ENCODE peak calls at places on chromosomes 13 and 19, in five cellular contexts. One of them, this sample, is unnamed. For H3K27me3, the result is how much of the 10 kb centered on the place peaks cover.

GRCh38 chr19:37218592-37218935 is 550 bp downstream of the ZNF383 start:
- DNase-seq in AG04450: no peak
- DNase-seq in GM23338: no peak
- DNase-seq in heart left ventricle: no peak
- DNase-seq in lower lobe of right lung: no peak
- DNase-seq in this sample: no peak

GRCh38 chr19:19081642-19082151 is 17.9 kb downstream of the SLC25A42 start:
- DNase-seq in GM23338: no peak
- DNase-seq in lower lobe of right lung: no peak
- DNase-seq in AG04450: no peak
- DNase-seq in heart left ventricle: no peak
- DNase-seq in this sample: no peak

GRCh38 chr19:32708457-32708856 is 11.1 kb upstream of the TDRD12 start:
- DNase-seq in AG04450: no peak
- DNase-seq in GM23338: no peak
- DNase-seq in heart left ventricle: no peak
- DNase-seq in lower lobe of right lung: no peak
- DNase-seq in this sample: no peak

GRCh38 chr19:1252221-1252817 is 3.9 kb downstream of the MIDN start:
- DNase-seq in GM23338: no peak
- DNase-seq in heart left ventricle: peak
- DNase-seq in AG04450: no peak
- DNase-seq in lower lobe of right lung: peak
- DNase-seq in this sample: peak

GRCh38 chr19:19721896-19722295 is 11.0 kb downstream of the ZNF14 start:
- DNase-seq in heart left ventricle: no peak
- DNase-seq in GM23338: no peak
- DNase-seq in lower lobe of right lung: no peak
- DNase-seq in AG04450: no peak
- DNase-seq in this sample: no peak

GRCh38 chr19:41691268-41691970 is 3.3 kb upstream of the CEACAM7 start:
- DNase-seq in lower lobe of right lung: no peak
- DNase-seq in GM23338: peak
- DNase-seq in heart left ventricle: no peak
- DNase-seq in AG04450: no peak
- DNase-seq in this sample: no peak

GRCh38 chr13:46552302-46552680 is 679 bp upstream of the LRCH1 start:
- DNase-seq in AG04450: no peak
- DNase-seq in GM23338: no peak
- DNase-seq in lower lobe of right lung: no peak
- DNase-seq in heart left ventricle: no peak
- DNase-seq in this sample: no peak

GRCh38 chr19:5260381-5260967 is 80.1 kb downstream of the PTPRS start:
- DNase-seq in heart left ventricle: no peak
- DNase-seq in lower lobe of right lung: no peak
- DNase-seq in AG04450: no peak
- DNase-seq in GM23338: no peak
- DNase-seq in this sample: no peak

GRCh38 chr19:38731654-38732301 is 12.5 kb downstream of the CAPN12 start:
- DNase-seq in AG04450: no peak
- DNase-seq in GM23338: no peak
- DNase-seq in heart left ventricle: peak
- DNase-seq in lower lobe of right lung: peak
- DNase-seq in this sample: no peak

GRCh38 chr13:51394724-51395123 is 55.2 kb downstream of the SERPINE3 start:
- DNase-seq in heart left ventricle: no peak
- DNase-seq in AG04450: no peak
- DNase-seq in GM23338: no peak
- DNase-seq in lower lobe of right lung: no peak
- DNase-seq in this sample: no peak

GRCh38 chr19:4061178-4061682 is 5.5 kb downstream of the ZBTB7A start:
- DNase-seq in lower lobe of right lung: peak
- DNase-seq in AG04450: no peak
- DNase-seq in GM23338: peak
- DNase-seq in heart left ventricle: peak
- DNase-seq in this sample: peak

GRCh38 chr13:62512194-62513141 is 1096.8 kb upstream of the PCDH20 start:
- DNase-seq in lower lobe of right lung: no peak
- DNase-seq in heart left ventricle: peak
- DNase-seq in AG04450: peak
- DNase-seq in GM23338: peak
- DNase-seq in this sample: no peak

GRCh38 chr19:3563689-3564269 is 6.4 kb upstream of the MFSD12 start:
- DNase-seq in lower lobe of right lung: no peak
- DNase-seq in AG04450: no peak
- DNase-seq in GM23338: no peak
- DNase-seq in heart left ventricle: no peak
- DNase-seq in this sample: no peak

GRCh38 chr19:11142528-11143171 is 12.9 kb downstream of the SPC24 start:
- DNase-seq in AG04450: peak
- DNase-seq in lower lobe of right lung: peak
- DNase-seq in heart left ventricle: peak
- DNase-seq in GM23338: peak
- DNase-seq in this sample: peak

GRCh38 chr13:104289400-104289799 is 1223.2 kb upstream of the SLC10A2 start:
- DNase-seq in heart left ventricle: no peak
- DNase-seq in lower lobe of right lung: no peak
- DNase-seq in GM23338: no peak
- DNase-seq in AG04450: no peak
- DNase-seq in this sample: no peak

GRCh38 chr19:3478409-3479176 is 1.7 kb downstream of the SMIM24 start:
- DNase-seq in AG04450: no peak
- DNase-seq in heart left ventricle: no peak
- DNase-seq in lower lobe of right lung: no peak
- DNase-seq in GM23338: peak
- DNase-seq in this sample: no peak

GRCh38 chr13:24230428-24231072 is 70.0 kb downstream of the SPATA13 start:
- DNase-seq in heart left ventricle: no peak
- DNase-seq in AG04450: no peak
- DNase-seq in GM23338: no peak
- DNase-seq in lower lobe of right lung: no peak
- DNase-seq in this sample: no peak

GRCh38 chr13:101401196-101401595 is 15.1 kb downstream of the NALCN start:
- DNase-seq in AG04450: no peak
- DNase-seq in heart left ventricle: no peak
- DNase-seq in GM23338: no peak
- DNase-seq in lower lobe of right lung: no peak
- DNase-seq in this sample: no peak

GRCh38 chr13:42354246-42355117 is 82.5 kb downstream of the AKAP11 start:
- DNase-seq in GM23338: peak
- DNase-seq in lower lobe of right lung: no peak
- DNase-seq in AG04450: peak
- DNase-seq in heart left ventricle: no peak
- DNase-seq in this sample: no peak

GRCh38 chr19:11856568-11857264 is 8.2 kb downstream of the ZNF439 start:
- DNase-seq in heart left ventricle: no peak
- DNase-seq in AG04450: no peak
- DNase-seq in lower lobe of right lung: peak
- DNase-seq in GM23338: no peak
- DNase-seq in this sample: no peak

GRCh38 chr19:24140099-24140498 is 53.1 kb downstream of the ZNF254 start:
- DNase-seq in heart left ventricle: no peak
- DNase-seq in AG04450: peak
- DNase-seq in GM23338: no peak
- DNase-seq in lower lobe of right lung: no peak
- DNase-seq in this sample: no peak

GRCh38 chr19:8269724-8270123 is 38.4 kb downstream of the CD320 start:
- DNase-seq in lower lobe of right lung: no peak
- DNase-seq in heart left ventricle: no peak
- DNase-seq in GM23338: no peak
- DNase-seq in AG04450: no peak
- DNase-seq in this sample: no peak

GRCh38 chr13:99766641-99767045 is 204.9 kb downstream of the ZIC5 start:
- DNase-seq in AG04450: no peak
- DNase-seq in GM23338: peak
- DNase-seq in lower lobe of right lung: no peak
- DNase-seq in heart left ventricle: no peak
- DNase-seq in this sample: no peak

GRCh38 chr13:85565652-85566051 is 233.6 kb downstream of the SLITRK6 start:
- DNase-seq in GM23338: no peak
- DNase-seq in heart left ventricle: no peak
- DNase-seq in lower lobe of right lung: no peak
- DNase-seq in AG04450: no peak
- DNase-seq in this sample: no peak

GRCh38 chr13:114064516-114065140 is 67.8 kb downstream of the RASA3 start:
- DNase-seq in AG04450: no peak
- DNase-seq in GM23338: no peak
- DNase-seq in heart left ventricle: peak
- DNase-seq in lower lobe of right lung: peak
- DNase-seq in this sample: no peak

GRCh38 chr19:5609881-5610280 is 12.7 kb downstream of the SAFB2 start:
- DNase-seq in heart left ventricle: no peak
- DNase-seq in lower lobe of right lung: no peak
- DNase-seq in GM23338: no peak
- DNase-seq in AG04450: no peak
- DNase-seq in this sample: no peak

GRCh38 chr19:4372630-4373367 is 27.5 kb downstream of the SH3GL1 start:
- DNase-seq in AG04450: no peak
- DNase-seq in lower lobe of right lung: no peak
- DNase-seq in GM23338: no peak
- DNase-seq in heart left ventricle: no peak
- DNase-seq in this sample: peak

GRCh38 chr13:40490086-40490723 is 176.2 kb downstream of the FOXO1 start:
- DNase-seq in AG04450: no peak
- DNase-seq in heart left ventricle: no peak
- DNase-seq in GM23338: no peak
- DNase-seq in lower lobe of right lung: no peak
- DNase-seq in this sample: no peak

GRCh38 chr13:32472194-32472621 is 44.3 kb upstream of the N4BP2L1 start:
- DNase-seq in lower lobe of right lung: no peak
- DNase-seq in heart left ventricle: no peak
- DNase-seq in AG04450: no peak
- DNase-seq in GM23338: no peak
- DNase-seq in this sample: no peak

GRCh38 chr13:50387124-50387581 is 371.9 kb downstream of the KCNRG start:
- DNase-seq in GM23338: peak
- DNase-seq in heart left ventricle: peak
- DNase-seq in lower lobe of right lung: peak
- DNase-seq in AG04450: no peak
- DNase-seq in this sample: no peak

DNA sequence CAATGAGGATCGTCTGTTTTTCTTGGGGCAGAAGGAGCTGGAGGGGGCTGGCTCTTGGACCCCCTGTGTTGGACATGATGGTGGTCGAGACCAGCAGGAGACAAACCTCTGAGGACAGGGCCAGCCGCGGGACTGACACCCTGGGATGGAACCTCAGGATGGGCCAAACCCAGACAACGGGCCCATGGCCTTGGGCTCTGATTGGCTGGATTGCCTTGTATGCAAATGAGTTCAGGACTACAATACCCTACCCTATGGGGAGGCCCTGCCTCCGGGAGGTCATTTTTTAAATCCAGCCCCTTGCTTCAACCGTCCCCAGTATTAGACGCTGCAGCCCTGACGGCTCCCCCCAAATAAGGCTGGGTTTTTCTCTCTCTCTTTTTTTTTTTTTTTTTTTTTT is 22.0 kb downstream of the SLC5A5 start:
- DNase-seq in heart left ventricle: no peak
- DNase-seq in AG04450: no peak
- DNase-seq in lower lobe of right lung: no peak
- DNase-seq in GM23338: peak
- DNase-seq in this sample: no peak
- H3K27me3 ChIP-seq in heart left ventricle: under half
- H3K27me3 ChIP-seq in AG04450: under half
- H3K27me3 ChIP-seq in lower lobe of right lung: under half
- H3K27me3 ChIP-seq in GM23338: under half
- H3K27me3 ChIP-seq in this sample: under half

GRCh38 chr13:64057372-64058020 is 2641.8 kb upstream of the PCDH20 start:
- DNase-seq in GM23338: no peak
- DNase-seq in lower lobe of right lung: no peak
- DNase-seq in heart left ventricle: no peak
- DNase-seq in AG04450: no peak
- DNase-seq in this sample: no peak

GRCh38 chr13:64051278-64051677 is 2635.6 kb upstream of the PCDH20 start:
- DNase-seq in GM23338: no peak
- DNase-seq in lower lobe of right lung: no peak
- DNase-seq in heart left ventricle: no peak
- DNase-seq in AG04450: no peak
- DNase-seq in this sample: no peak

GRCh38 chr13:64054306-64054705 is 2638.7 kb upstream of the PCDH20 start:
- DNase-seq in GM23338: no peak
- DNase-seq in lower lobe of right lung: no peak
- DNase-seq in AG04450: no peak
- DNase-seq in heart left ventricle: no peak
- DNase-seq in this sample: no peak

DNA sequence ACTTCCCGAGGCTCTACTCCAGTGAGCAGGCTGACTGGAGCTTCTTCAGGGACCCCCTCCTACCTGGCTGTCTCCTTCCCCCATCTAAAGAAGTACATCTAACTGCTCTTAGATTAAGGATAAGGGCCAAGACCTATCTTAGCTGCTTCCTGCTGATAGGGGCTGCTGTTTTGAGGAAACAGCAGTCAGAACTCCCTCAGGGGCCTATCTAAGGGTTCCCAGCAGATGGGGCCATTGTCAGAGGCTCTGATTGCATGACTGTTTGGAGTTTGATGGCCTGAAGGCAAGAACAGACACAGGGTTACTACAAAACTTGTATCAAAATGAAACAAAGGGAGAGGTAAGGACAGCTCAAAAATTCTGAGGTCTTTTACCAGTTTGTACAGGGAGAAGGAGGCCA is 2636.9 kb upstream of the PCDH20 start:
- DNase-seq in AG04450: no peak
- DNase-seq in heart left ventricle: no peak
- DNase-seq in lower lobe of right lung: no peak
- DNase-seq in GM23338: no peak
- DNase-seq in this sample: no peak
- TF ChIP-seq CTCF in AG04450: no peak
- TF ChIP-seq CTCF in heart left ventricle: no peak
- TF ChIP-seq CTCF in lower lobe of right lung: no peak
- TF ChIP-seq CTCF in GM23338: peak
- TF ChIP-seq CTCF in this sample: no peak

GRCh38 chr13:112983042-112983305 is 14.0 kb downstream of the MCF2L start:
- DNase-seq in GM23338: no peak
- DNase-seq in heart left ventricle: no peak
- DNase-seq in AG04450: no peak
- DNase-seq in lower lobe of right lung: no peak
- DNase-seq in this sample: no peak
- H3K27me3 ChIP-seq in GM23338: under half
- H3K27me3 ChIP-seq in heart left ventricle: under half
- H3K27me3 ChIP-seq in AG04450: under half
- H3K27me3 ChIP-seq in lower lobe of right lung: under half
- H3K27me3 ChIP-seq in this sample: under half

GRCh38 chr19:48489608-48490216 is 20.5 kb downstream of the CYTH2 start:
- DNase-seq in GM23338: peak
- DNase-seq in AG04450: no peak
- DNase-seq in heart left ventricle: peak
- DNase-seq in lower lobe of right lung: peak
- DNase-seq in this sample: peak

GRCh38 chr19:48484247-48484893 is 15.2 kb downstream of the CYTH2 start:
- DNase-seq in lower lobe of right lung: no peak
- DNase-seq in heart left ventricle: no peak
- DNase-seq in AG04450: no peak
- DNase-seq in GM23338: no peak
- DNase-seq in this sample: no peak

GRCh38 chr19:48484931-48485612 is 15.9 kb downstream of the CYTH2 start:
- DNase-seq in heart left ventricle: no peak
- DNase-seq in AG04450: no peak
- DNase-seq in GM23338: peak
- DNase-seq in lower lobe of right lung: no peak
- DNase-seq in this sample: peak

GRCh38 chr19:48487944-48488343 is 18.8 kb downstream of the CYTH2 start:
- DNase-seq in heart left ventricle: no peak
- DNase-seq in GM23338: no peak
- DNase-seq in AG04450: no peak
- DNase-seq in lower lobe of right lung: no peak
- DNase-seq in this sample: peak

GRCh38 chr19:48487544-48487943 is 18.4 kb downstream of the CYTH2 start:
- DNase-seq in AG04450: no peak
- DNase-seq in lower lobe of right lung: no peak
- DNase-seq in GM23338: no peak
- DNase-seq in heart left ventricle: no peak
- DNase-seq in this sample: no peak
- TF ChIP-seq CTCF in AG04450: no peak
- TF ChIP-seq CTCF in lower lobe of right lung: no peak
- TF ChIP-seq CTCF in GM23338: no peak
- TF ChIP-seq CTCF in heart left ventricle: no peak
- TF ChIP-seq CTCF in this sample: no peak